ENCODE peak calls at places on chromosomes 4 and X, in four cellular contexts. One of them, this sample, is unnamed.

GRCh38 chr4:180532691-180533090 is 1710.5 kb upstream of the TENM3 start:
- DNase-seq in nucleus accumbens: no peak
- DNase-seq in GM03348: no peak
- DNase-seq in left ventricle myocardium inferior: no peak
- DNase-seq in this sample: no peak

GRCh38 chr4:106898621-106899230 is 137.4 kb downstream of the DKK2 start:
- DNase-seq in nucleus accumbens: no peak
- DNase-seq in GM03348: peak; percentile 65
- DNase-seq in left ventricle myocardium inferior: no peak
- DNase-seq in this sample: no peak

GRCh38 chr4:36485885-36486284 is 204.5 kb downstream of the DTHD1 start:
- DNase-seq in nucleus accumbens: no peak
- DNase-seq in GM03348: no peak
- DNase-seq in left ventricle myocardium inferior: no peak
- DNase-seq in this sample: no peak

GRCh38 chr4:120454788-120455187 is 388.1 kb upstream of the MAD2L1 start:
- DNase-seq in nucleus accumbens: no peak
- DNase-seq in GM03348: no peak
- DNase-seq in left ventricle myocardium inferior: no peak
- DNase-seq in this sample: no peak

GRCh38 chr4:177554966-177555574 is 112.8 kb upstream of the AGA start:
- DNase-seq in nucleus accumbens: no peak
- DNase-seq in GM03348: peak; percentile 46
- DNase-seq in left ventricle myocardium inferior: no peak
- DNase-seq in this sample: no peak

GRCh38 chrX:110145854-110146253 is 142.9 kb downstream of the TMEM164 start:
- DNase-seq in nucleus accumbens: no peak
- DNase-seq in GM03348: peak; percentile 29
- DNase-seq in left ventricle myocardium inferior: no peak
- DNase-seq in this sample: no peak

GRCh38 chr4:42954925-42955669 is 62.6 kb downstream of the GRXCR1 start:
- DNase-seq in nucleus accumbens: no peak
- DNase-seq in GM03348: no peak
- DNase-seq in left ventricle myocardium inferior: peak; percentile 34
- DNase-seq in this sample: peak; percentile 65

GRCh38 chr4:140154572-140154891 is 548 bp upstream of the MAML3 start:
- DNase-seq in nucleus accumbens: no peak
- DNase-seq in GM03348: no peak
- DNase-seq in left ventricle myocardium inferior: no peak
- DNase-seq in this sample: no peak

GRCh38 chr4:182257503-182257902 is 14.3 kb downstream of the TENM3 start:
- DNase-seq in nucleus accumbens: no peak
- DNase-seq in GM03348: no peak
- DNase-seq in left ventricle myocardium inferior: no peak
- DNase-seq in this sample: no peak

GRCh38 chr4:111400736-111401135 is 744.5 kb upstream of the FAM241A start:
- DNase-seq in nucleus accumbens: no peak
- DNase-seq in GM03348: peak; percentile 31
- DNase-seq in left ventricle myocardium inferior: no peak
- DNase-seq in this sample: no peak

GRCh38 chr4:168139336-168139735 is 47.0 kb downstream of the ANXA10 start:
- DNase-seq in nucleus accumbens: no peak
- DNase-seq in GM03348: no peak
- DNase-seq in left ventricle myocardium inferior: no peak
- DNase-seq in this sample: no peak

GRCh38 chr4:146545102-146545501 is 23.4 kb upstream of the SLC10A7 start:
- DNase-seq in nucleus accumbens: no peak
- DNase-seq in GM03348: peak; percentile 37
- DNase-seq in left ventricle myocardium inferior: no peak
- DNase-seq in this sample: no peak

GRCh38 chr4:124943145-124943889 is 230.8 kb upstream of the ANKRD50 start:
- DNase-seq in nucleus accumbens: no peak
- DNase-seq in GM03348: no peak
- DNase-seq in left ventricle myocardium inferior: no peak
- DNase-seq in this sample: no peak

This sample was measured in right cardiac atrium.